ENCODE peak calls at places on chromosomes 5 and 9, in nine cellular contexts. K is mesothelial cell of epicardium; R is body of pancreas; C is heart left ventricle; M is RWPE1; N is AG10803; J is activated CD8-positive, alpha-beta T cell treated with anti-CD3 and anti-CD28 coated beads for 36 hours; X is HCT116; T is Calu3. U is an unnamed sample.

GRCh38 chr9:134663753-134664415 is 22.3 kb downstream of the COL5A1 start:
- DNase-seq in N (peak; percentile 84), T (no peak), X (no peak), K (no peak), M (no peak), J (no peak), C (no peak), R (no peak), U (no peak)

GRCh38 chr5:72288923-72289322 is 31.1 kb downstream of the MRPS27 start:
- DNase-seq in R (peak; percentile 32), N (no peak), C (no peak), J (no peak), K (no peak), T (no peak), X (no peak), M (no peak), U (no peak)

GRCh38 chr5:104412649-104413240 is 850.2 kb upstream of the NUDT12 start:
- DNase-seq in K (no peak), M (peak; percentile 10), T (peak; percentile 38), N (peak; percentile 13), J (peak; percentile 5), C (no peak), R (peak; percentile 27), X (peak; percentile 21), U (peak; percentile 9)

GRCh38 chr5:43191740-43192557 is at the start of gene NIM1K:
- DNase-seq in R (peak; percentile 75), M (no peak), C (peak; percentile 72), J (peak; percentile 53), T (peak; percentile 60), X (no peak), K (peak; percentile 42), N (peak; percentile 36), U (peak; percentile 87)

GRCh38 chr9:69798737-69799136 is 21.9 kb upstream of the CFAP95 start:
- DNase-seq in N (no peak), K (no peak), J (no peak), M (no peak), R (no peak), X (no peak), T (no peak), C (no peak), U (no peak)

GRCh38 chr5:169354263-169354662 is 53.3 kb upstream of the SLIT3 start:
- DNase-seq in N (no peak), J (no peak), R (no peak), K (no peak), T (no peak), M (peak; percentile 49), C (no peak), X (no peak), U (no peak)

GRCh38 chr5:140011297-140011802 is 31.7 kb downstream of the NRG2 start:
- DNase-seq in X (no peak), M (peak; percentile 20), T (peak; percentile 6), N (no peak), K (no peak), C (peak; percentile 65), J (no peak), R (peak; percentile 19), U (peak; percentile 46)

GRCh38 chr5:135011355-135012032 is 22.5 kb downstream of the PITX1 start:
- DNase-seq in R (no peak), K (no peak), X (no peak), C (no peak), N (no peak), T (no peak), J (no peak), M (no peak), U (no peak)

GRCh38 chr9:97500765-97501176 is 695 bp upstream of the TMOD1 start:
- DNase-seq in N (no peak), K (no peak), R (no peak), M (no peak), J (no peak), T (no peak), X (no peak), C (no peak), U (no peak)

GRCh38 chr5:145495741-145496140 is 339.4 kb downstream of the PRELID2 start:
- DNase-seq in M (peak; percentile 86), X (peak; percentile 89), R (no peak), N (peak; percentile 76), C (no peak), T (peak; percentile 71), K (no peak), J (peak; percentile 7), U (no peak)

GRCh38 chr9:132587484-132587858 is 5.1 kb downstream of the BARHL1 start:
- DNase-seq in X (no peak), C (no peak), K (no peak), N (no peak), T (no peak), R (no peak), J (no peak), M (no peak), U (peak; percentile 42)

GRCh38 chr5:180367991-180368390 is 14.9 kb upstream of the GFPT2 start:
- DNase-seq in N (no peak), K (no peak), M (no peak), R (no peak), J (no peak), C (no peak), T (no peak), X (no peak), U (no peak)

GRCh38 chr9:91817493-91818225 is 132.4 kb downstream of the ROR2 start:
- DNase-seq in X (no peak), M (no peak), R (no peak), J (no peak), K (no peak), N (peak; percentile 86), C (no peak), T (no peak), U (no peak)

GRCh38 chr9:121556082-121556481 is 56.4 kb upstream of the GGTA1 start:
- DNase-seq in X (no peak), C (no peak), M (no peak), R (no peak), J (no peak), T (no peak), K (no peak), N (no peak), U (no peak)

GRCh38 chr9:121551985-121552753 is 52.5 kb upstream of the GGTA1 start:
- DNase-seq in N (no peak), T (no peak), J (no peak), R (no peak), X (no peak), K (no peak), M (no peak), C (no peak), U (no peak)

GRCh38 chr9:121550041-121550440 is 50.4 kb upstream of the GGTA1 start:
- DNase-seq in X (no peak), T (no peak), M (no peak), J (no peak), R (no peak), N (no peak), C (no peak), K (no peak), U (no peak)

GRCh38 chr9:121545875-121546423 is 46.3 kb upstream of the GGTA1 start:
- DNase-seq in C (peak; percentile 98), X (peak; percentile 93), J (peak; percentile 85), N (peak; percentile 93), R (peak; percentile 98), K (peak; percentile 94), T (peak; percentile 92), M (peak; percentile 95), U (peak; percentile 93)

GRCh38 chr9:121550569-121551512 is 51.2 kb upstream of the GGTA1 start:
- DNase-seq in M (peak; percentile 82), R (peak; percentile 89), T (peak; percentile 90), K (peak; percentile 96), C (peak; percentile 84), N (peak; percentile 50), X (peak; percentile 40), J (peak; percentile 84), U (peak; percentile 86)
- TF ChIP-seq CTCF in M (peak; percentile 100), R (peak; percentile 92), T (peak; percentile 80), K (peak; percentile 98), C (peak; percentile 93), N (peak; percentile 74), X (peak; percentile 89), J (peak; percentile 84), U (peak; percentile 94)

DNA sequence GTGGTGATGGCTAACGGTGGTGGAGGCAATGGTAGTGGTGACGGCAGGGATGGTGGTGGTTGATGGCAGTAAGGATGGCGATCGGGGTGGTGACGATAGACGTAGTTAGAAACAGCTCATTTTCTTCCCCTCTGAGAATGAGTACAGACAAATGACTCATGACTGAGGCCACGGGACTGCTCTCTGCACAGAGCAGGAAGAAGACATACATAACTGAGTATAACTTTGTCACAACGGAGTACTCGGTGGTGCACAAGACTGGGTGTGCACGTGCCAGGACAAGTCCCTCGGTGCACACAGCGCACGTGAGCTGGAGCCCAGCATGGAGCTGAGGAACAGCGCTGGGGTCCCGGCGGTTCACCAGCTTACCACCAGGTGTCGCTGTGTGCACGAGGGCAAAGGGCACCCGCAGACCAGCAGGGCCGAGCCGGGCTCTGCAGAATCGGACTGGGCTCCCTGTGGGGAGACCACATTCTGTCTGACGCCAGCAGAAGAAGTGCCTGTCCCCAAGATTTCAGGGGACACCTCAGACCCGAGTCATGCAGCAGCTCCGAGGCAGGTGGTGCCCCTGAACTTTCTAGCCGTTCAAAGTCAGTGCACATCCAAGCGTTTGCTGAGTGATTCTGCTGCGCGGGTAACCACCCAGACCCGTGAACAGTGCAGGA is 188.6 kb downstream of the FSTL4 start:
- DNase-seq in N (peak; percentile 13), X (peak; percentile 16), C (peak; percentile 65), K (peak; percentile 86), J (peak; percentile 78), R (peak; percentile 75), T (peak; percentile 85), M (peak; percentile 73), U (peak; percentile 83)
- TF ChIP-seq CTCF in N (peak; percentile 62), X (peak; percentile 92), C (peak; percentile 80), K (peak; percentile 97), J (peak; percentile 98), R (peak; percentile 84), T (peak; percentile 96), M (peak; percentile 79), U (peak; percentile 92)

GRCh38 chr9:18146329-18146728 is 327.6 kb upstream of the ADAMTSL1 start:
- DNase-seq in M (no peak), R (no peak), C (no peak), T (no peak), J (no peak), K (no peak), X (no peak), N (no peak), U (no peak)

DNA sequence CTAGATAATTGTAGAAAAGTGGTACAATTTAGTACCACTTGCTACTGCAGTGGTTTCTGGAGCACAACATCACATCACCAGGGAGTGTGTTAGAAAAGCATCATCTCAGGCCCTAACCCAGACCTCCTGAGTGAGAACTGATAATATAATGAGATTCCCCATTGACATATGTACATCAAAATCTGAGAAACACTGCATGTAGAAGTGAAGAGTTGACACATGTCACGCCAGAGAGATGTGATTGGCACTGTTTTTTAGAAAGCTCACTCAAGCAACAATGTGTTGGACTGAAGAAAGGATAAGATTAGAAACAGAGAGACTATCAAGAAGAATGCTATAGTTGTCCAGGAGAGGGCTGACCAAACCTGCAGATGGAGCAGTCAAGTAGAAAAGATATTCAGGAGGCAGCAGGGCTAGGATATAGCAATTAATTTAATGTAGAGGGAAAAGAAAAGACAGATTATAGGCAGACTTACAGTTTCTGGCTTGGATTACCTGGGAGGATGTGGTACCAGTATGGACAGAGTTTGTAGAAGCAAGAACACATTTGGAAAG is 324.4 kb upstream of the ADAMTSL1 start:
- DNase-seq in J (no peak), M (no peak), X (no peak), C (no peak), T (no peak), N (peak; percentile 3), K (no peak), R (no peak), U (no peak)
- TF ChIP-seq CTCF in J (no peak), M (no peak), X (no peak), C (no peak), T (no peak), N (no peak), K (no peak), R (no peak), U (no peak)

GRCh38 chr9:9598723-9599122 is 1014.1 kb downstream of the PTPRD start:
- DNase-seq in J (no peak), N (no peak), M (no peak), C (no peak), K (no peak), T (no peak), X (no peak), R (no peak), U (no peak)
- TF ChIP-seq CTCF in J (no peak), N (no peak), M (no peak), C (no peak), K (no peak), T (no peak), X (no peak), R (no peak), U (no peak)